ENCODE peak calls at places on chromosomes 2 and 18, in six cellular contexts. One of them, this sample, is unnamed.

GRCh38 chr2:16169381-16169960 is 229.1 kb downstream of the MYCN start:
- DNase-seq in pulmonary artery endothelial cell: no peak
- DNase-seq in OCI-LY7: no peak
- DNase-seq in left cardiac atrium: no peak
- DNase-seq in non-pigmented ciliary epithelial cell: no peak
- DNase-seq in NCI-H524: no peak
- DNase-seq in this sample: no peak

GRCh38 chr2:39875182-39875913 is 96.3 kb upstream of the THUMPD2 start:
- DNase-seq in pulmonary artery endothelial cell: no peak
- DNase-seq in OCI-LY7: no peak
- DNase-seq in left cardiac atrium: peak
- DNase-seq in non-pigmented ciliary epithelial cell: peak
- DNase-seq in NCI-H524: no peak
- DNase-seq in this sample: peak

GRCh38 chr18:40222736-40223135 is 1732.3 kb upstream of the PIK3C3 start:
- DNase-seq in pulmonary artery endothelial cell: no peak
- DNase-seq in OCI-LY7: no peak
- DNase-seq in left cardiac atrium: no peak
- DNase-seq in non-pigmented ciliary epithelial cell: no peak
- DNase-seq in NCI-H524: no peak
- DNase-seq in this sample: no peak

GRCh38 chr2:127413782-127414743 is 4.2 kb upstream of the PROC start:
- DNase-seq in pulmonary artery endothelial cell: no peak
- DNase-seq in OCI-LY7: no peak
- DNase-seq in left cardiac atrium: no peak
- DNase-seq in non-pigmented ciliary epithelial cell: peak
- DNase-seq in NCI-H524: no peak
- DNase-seq in this sample: no peak

GRCh38 chr2:101972621-101973434 is 18.9 kb upstream of the IL1R2 start:
- DNase-seq in pulmonary artery endothelial cell: no peak
- DNase-seq in OCI-LY7: no peak
- DNase-seq in left cardiac atrium: no peak
- DNase-seq in non-pigmented ciliary epithelial cell: peak
- DNase-seq in NCI-H524: no peak
- DNase-seq in this sample: no peak

GRCh38 chr18:26746284-26747130 is 119.0 kb downstream of the AQP4 start:
- DNase-seq in pulmonary artery endothelial cell: no peak
- DNase-seq in OCI-LY7: no peak
- DNase-seq in left cardiac atrium: no peak
- DNase-seq in non-pigmented ciliary epithelial cell: no peak
- DNase-seq in NCI-H524: no peak
- DNase-seq in this sample: no peak

GRCh38 chr18:21742323-21742687 is 1.7 kb downstream of the MIB1 start:
- DNase-seq in pulmonary artery endothelial cell: no peak
- DNase-seq in OCI-LY7: peak
- DNase-seq in left cardiac atrium: no peak
- DNase-seq in non-pigmented ciliary epithelial cell: peak
- DNase-seq in NCI-H524: no peak
- DNase-seq in this sample: no peak

GRCh38 chr2:141611143-141611571 is 519.7 kb downstream of the LRP1B start:
- DNase-seq in pulmonary artery endothelial cell: no peak
- DNase-seq in OCI-LY7: no peak
- DNase-seq in left cardiac atrium: no peak
- DNase-seq in non-pigmented ciliary epithelial cell: no peak
- DNase-seq in NCI-H524: no peak
- DNase-seq in this sample: no peak

GRCh38 chr2:57429821-57430220 is 616.8 kb upstream of the VRK2 start:
- DNase-seq in pulmonary artery endothelial cell: no peak
- DNase-seq in OCI-LY7: no peak
- DNase-seq in left cardiac atrium: no peak
- DNase-seq in non-pigmented ciliary epithelial cell: no peak
- DNase-seq in NCI-H524: no peak
- DNase-seq in this sample: no peak

GRCh38 chr2:157971702-157972101 is 95.6 kb upstream of the ACVR1 start:
- DNase-seq in pulmonary artery endothelial cell: no peak
- DNase-seq in OCI-LY7: no peak
- DNase-seq in left cardiac atrium: no peak
- DNase-seq in non-pigmented ciliary epithelial cell: no peak
- DNase-seq in NCI-H524: no peak
- DNase-seq in this sample: no peak

GRCh38 chr18:79756143-79756500 is 41.6 kb upstream of the KCNG2 start:
- DNase-seq in pulmonary artery endothelial cell: no peak
- DNase-seq in OCI-LY7: no peak
- DNase-seq in left cardiac atrium: no peak
- DNase-seq in non-pigmented ciliary epithelial cell: no peak
- DNase-seq in NCI-H524: no peak
- DNase-seq in this sample: no peak

GRCh38 chr2:26535663-26536275 is 57.8 kb upstream of the OTOF start:
- DNase-seq in pulmonary artery endothelial cell: no peak
- DNase-seq in OCI-LY7: no peak
- DNase-seq in left cardiac atrium: no peak
- DNase-seq in non-pigmented ciliary epithelial cell: no peak
- DNase-seq in NCI-H524: no peak
- DNase-seq in this sample: no peak

GRCh38 chr18:77248873-77249582 is 620 bp upstream of the GALR1 start:
- DNase-seq in pulmonary artery endothelial cell: no peak
- DNase-seq in OCI-LY7: no peak
- DNase-seq in left cardiac atrium: no peak
- DNase-seq in non-pigmented ciliary epithelial cell: no peak
- DNase-seq in NCI-H524: no peak
- DNase-seq in this sample: no peak

GRCh38 chr18:79664525-79665125 is 15.0 kb upstream of the CTDP1 start:
- DNase-seq in pulmonary artery endothelial cell: no peak
- DNase-seq in OCI-LY7: no peak
- DNase-seq in left cardiac atrium: no peak
- DNase-seq in non-pigmented ciliary epithelial cell: no peak
- DNase-seq in NCI-H524: no peak
- DNase-seq in this sample: peak

GRCh38 chr2:36597003-36597531 is 901 bp downstream of the FEZ2 start:
- DNase-seq in pulmonary artery endothelial cell: no peak
- DNase-seq in OCI-LY7: no peak
- DNase-seq in left cardiac atrium: no peak
- DNase-seq in non-pigmented ciliary epithelial cell: no peak
- DNase-seq in NCI-H524: no peak
- DNase-seq in this sample: no peak

GRCh38 chr2:63578767-63579166 is 9.5 kb downstream of the WDPCP start:
- DNase-seq in pulmonary artery endothelial cell: no peak
- DNase-seq in OCI-LY7: no peak
- DNase-seq in left cardiac atrium: no peak
- DNase-seq in non-pigmented ciliary epithelial cell: no peak
- DNase-seq in NCI-H524: no peak
- DNase-seq in this sample: no peak

GRCh38 chr2:71934595-71935263 is 212.9 kb downstream of the CYP26B1 start:
- DNase-seq in pulmonary artery endothelial cell: no peak
- DNase-seq in OCI-LY7: no peak
- DNase-seq in left cardiac atrium: peak
- DNase-seq in non-pigmented ciliary epithelial cell: no peak
- DNase-seq in NCI-H524: no peak
- DNase-seq in this sample: no peak

This sample was measured in epithelial cell of proximal tubule.